ENCODE peak calls at places on chromosomes 12 and 14, in four cellular contexts. N, M, C and Z are unnamed samples.

GRCh38 chr12:42918387-42918786 is 328.8 kb upstream of the PRICKLE1 start:
- DNase-seq in N (peak; percentile 84), M (no peak), C (no peak), Z (no peak)

GRCh38 chr12:96015672-96016071 is 19.5 kb upstream of the HAL start:
- DNase-seq in N (peak; percentile 17), M (no peak), C (no peak), Z (no peak)

GRCh38 chr12:99131761-99132199 is 486.7 kb downstream of the APAF1 start:
- DNase-seq in N (no peak), M (no peak), C (peak; percentile 70), Z (no peak)

GRCh38 chr12:77337327-77337726 is 272.0 kb upstream of the E2F7 start:
- DNase-seq in N (no peak), M (no peak), C (no peak), Z (no peak)

GRCh38 chr12:15193927-15194326 is 27.3 kb downstream of the RERG start:
- DNase-seq in N (no peak), M (no peak), C (no peak), Z (no peak)

GRCh38 chr12:49092086-49092815 is 2.4 kb downstream of the DHH start:
- DNase-seq in N (peak; percentile 64), M (peak; percentile 25), C (peak; percentile 50), Z (peak; percentile 34)

GRCh38 chr12:91555981-91556380 is 373.4 kb upstream of the DCN start:
- DNase-seq in N (no peak), M (no peak), C (no peak), Z (no peak)

GRCh38 chr14:50520947-50521815 is 11.2 kb downstream of the MAP4K5 start:
- DNase-seq in N (no peak), M (no peak), C (no peak), Z (no peak)

GRCh38 chr14:75831455-75831854 is 150.3 kb downstream of the TGFB3 start:
- DNase-seq in N (no peak), M (peak; percentile 40), C (peak; percentile 70), Z (no peak)

GRCh38 chr14:74548881-74549280 is 55.3 kb downstream of the ISCA2 start:
- DNase-seq in N (no peak), M (no peak), C (peak; percentile 78), Z (no peak)